ENCODE peak calls at places on chromosomes 7 and 10, in eight cellular contexts. G, H, U, J, W, K, P and B are unnamed samples.

GRCh38 chr10:4344544-4344994 is 481.4 kb upstream of the AKR1E2 start:
- DNase-seq in H (peak; percentile 92), J (peak; percentile 86), P (no peak), K (peak; percentile 45), U (peak; percentile 100), G (no peak), W (peak; percentile 40), B (no peak)

GRCh38 chr7:2757904-2758672 is 70.1 kb downstream of the AMZ1 start:
- DNase-seq in K (peak; percentile 83), W (peak; percentile 55), U (peak; percentile 99), P (peak; percentile 33), J (peak; percentile 90), G (no peak), H (peak; percentile 97), B (no peak)

GRCh38 chr10:59082249-59082648 is 94.2 kb upstream of the PHYHIPL start:
- DNase-seq in W (no peak), K (no peak), U (no peak), G (no peak), H (no peak), J (no peak), P (no peak), B (no peak)

GRCh38 chr10:33337335-33337854 is 2.9 kb upstream of the NRP1 start:
- DNase-seq in J (peak; percentile 29), U (peak; percentile 83), G (no peak), P (peak; percentile 51), K (no peak), W (no peak), H (peak; percentile 48), B (no peak)

GRCh38 chr7:22561895-22562593 is 62.1 kb upstream of the STEAP1B start:
- DNase-seq in J (peak; percentile 62), H (no peak), K (peak; percentile 20), G (no peak), P (no peak), U (no peak), W (no peak), B (no peak)

GRCh38 chr7:12712236-12712635 is 24.8 kb downstream of the ARL4A start:
- DNase-seq in J (peak; percentile 33), G (no peak), H (no peak), U (no peak), W (no peak), K (no peak), P (no peak), B (no peak)

GRCh38 chr7:44286182-44286617 is 39.2 kb downstream of the CAMK2B start:
- DNase-seq in P (no peak), W (no peak), G (no peak), K (no peak), U (no peak), J (no peak), H (no peak), B (no peak)

GRCh38 chr10:1659221-1659791 is 78.0 kb downstream of the ADARB2 start:
- DNase-seq in G (no peak), J (no peak), H (no peak), K (no peak), P (no peak), W (no peak), U (no peak), B (no peak)

GRCh38 chr7:77653572-77653971 is 42.7 kb upstream of the RSBN1L start:
- DNase-seq in J (no peak), P (no peak), H (no peak), K (no peak), U (no peak), W (no peak), G (no peak), B (no peak)

GRCh38 chr10:66322261-66322660 is 603.6 kb upstream of the LRRTM3 start:
- DNase-seq in H (no peak), U (no peak), P (no peak), J (peak; percentile 6), G (no peak), K (no peak), W (no peak), B (no peak)

GRCh38 chr10:4543943-4544540 is 282.0 kb upstream of the AKR1E2 start:
- DNase-seq in J (no peak), W (no peak), H (no peak), K (no peak), G (no peak), P (no peak), U (peak; percentile 3), B (no peak)

GRCh38 chr7:46099091-46099490 is 178.0 kb upstream of the IGFBP3 start:
- DNase-seq in U (no peak), P (no peak), G (no peak), W (no peak), K (no peak), H (no peak), J (no peak), B (no peak)

GRCh38 chr10:126384269-126384873 is 3.9 kb downstream of the ADAM12 start:
- DNase-seq in G (no peak), W (no peak), H (peak; percentile 32), P (no peak), K (no peak), J (no peak), U (peak; percentile 78), B (no peak)